ENCODE peak calls at places on chromosomes 5 and 9, in ten cellular contexts. One of them, this sample, is unnamed.

GRCh38 chr9:105439428-105439827 is 8.4 kb upstream of the FSD1L start:
- DNase-seq in NB4: no peak
- DNase-seq in foreskin fibroblast: peak
- DNase-seq in spleen: no peak
- DNase-seq in upper lobe of left lung: no peak
- DNase-seq in HepG2: no peak
- DNase-seq in left ventricle myocardium inferior: no peak
- DNase-seq in endodermal cell: no peak
- DNase-seq in upper lobe of right lung: no peak
- DNase-seq in AG09309: peak
- DNase-seq in this sample: no peak

GRCh38 chr5:161546463-161547301 is at the start of gene GABRB2:
- DNase-seq in NB4: peak
- DNase-seq in foreskin fibroblast: no peak
- DNase-seq in spleen: no peak
- DNase-seq in upper lobe of left lung: peak
- DNase-seq in HepG2: peak
- DNase-seq in left ventricle myocardium inferior: peak
- DNase-seq in endodermal cell: peak
- DNase-seq in upper lobe of right lung: peak
- DNase-seq in AG09309: no peak
- DNase-seq in this sample: no peak

GRCh38 chr5:173581408-173582197 is 34.8 kb downstream of the BOD1 start:
- DNase-seq in NB4: peak
- DNase-seq in foreskin fibroblast: no peak
- DNase-seq in spleen: peak
- DNase-seq in upper lobe of left lung: no peak
- DNase-seq in HepG2: peak
- DNase-seq in left ventricle myocardium inferior: no peak
- DNase-seq in endodermal cell: peak
- DNase-seq in upper lobe of right lung: no peak
- DNase-seq in AG09309: no peak
- DNase-seq in this sample: no peak

GRCh38 chr9:95585824-95586223 is 69.1 kb upstream of the PTCH1 start:
- DNase-seq in NB4: peak
- DNase-seq in foreskin fibroblast: no peak
- DNase-seq in spleen: no peak
- DNase-seq in upper lobe of left lung: no peak
- DNase-seq in HepG2: no peak
- DNase-seq in left ventricle myocardium inferior: no peak
- DNase-seq in endodermal cell: no peak
- DNase-seq in upper lobe of right lung: no peak
- DNase-seq in AG09309: no peak
- DNase-seq in this sample: no peak

GRCh38 chr5:141402553-141403328 is at the start of gene PCDHGA9:
- DNase-seq in NB4: no peak
- DNase-seq in foreskin fibroblast: peak
- DNase-seq in spleen: peak
- DNase-seq in upper lobe of left lung: no peak
- DNase-seq in HepG2: no peak
- DNase-seq in left ventricle myocardium inferior: no peak
- DNase-seq in endodermal cell: peak
- DNase-seq in upper lobe of right lung: no peak
- DNase-seq in AG09309: no peak
- DNase-seq in this sample: no peak

GRCh38 chr9:3879731-3880493 is 354.1 kb upstream of the RFX3 start:
- DNase-seq in NB4: peak
- DNase-seq in foreskin fibroblast: no peak
- DNase-seq in spleen: no peak
- DNase-seq in upper lobe of left lung: peak
- DNase-seq in HepG2: no peak
- DNase-seq in left ventricle myocardium inferior: no peak
- DNase-seq in endodermal cell: no peak
- DNase-seq in upper lobe of right lung: no peak
- DNase-seq in AG09309: no peak
- DNase-seq in this sample: no peak

GRCh38 chr5:98530224-98530623 is 243.2 kb upstream of the RGMB start:
- DNase-seq in NB4: no peak
- DNase-seq in foreskin fibroblast: no peak
- DNase-seq in spleen: no peak
- DNase-seq in upper lobe of left lung: no peak
- DNase-seq in HepG2: no peak
- DNase-seq in left ventricle myocardium inferior: no peak
- DNase-seq in endodermal cell: no peak
- DNase-seq in upper lobe of right lung: no peak
- DNase-seq in AG09309: no peak
- DNase-seq in this sample: no peak

GRCh38 chr5:113050606-113051391 is 74.2 kb downstream of the DCP2 start:
- DNase-seq in NB4: no peak
- DNase-seq in foreskin fibroblast: peak
- DNase-seq in spleen: no peak
- DNase-seq in upper lobe of left lung: no peak
- DNase-seq in HepG2: no peak
- DNase-seq in left ventricle myocardium inferior: no peak
- DNase-seq in endodermal cell: no peak
- DNase-seq in upper lobe of right lung: no peak
- DNase-seq in AG09309: peak
- DNase-seq in this sample: no peak

GRCh38 chr9:79799691-79800345 is 228.1 kb downstream of the TLE4 start:
- DNase-seq in NB4: no peak
- DNase-seq in foreskin fibroblast: no peak
- DNase-seq in spleen: no peak
- DNase-seq in upper lobe of left lung: peak
- DNase-seq in HepG2: peak
- DNase-seq in left ventricle myocardium inferior: peak
- DNase-seq in endodermal cell: no peak
- DNase-seq in upper lobe of right lung: no peak
- DNase-seq in AG09309: no peak
- DNase-seq in this sample: peak

GRCh38 chr9:20253635-20254034 is 368.7 kb downstream of the MLLT3 start:
- DNase-seq in NB4: no peak
- DNase-seq in foreskin fibroblast: no peak
- DNase-seq in spleen: no peak
- DNase-seq in upper lobe of left lung: no peak
- DNase-seq in HepG2: no peak
- DNase-seq in left ventricle myocardium inferior: no peak
- DNase-seq in endodermal cell: no peak
- DNase-seq in upper lobe of right lung: no peak
- DNase-seq in AG09309: no peak
- DNase-seq in this sample: no peak

GRCh38 chr5:32450952-32451351 is 6.4 kb upstream of the ZFR start:
- DNase-seq in NB4: no peak
- DNase-seq in foreskin fibroblast: no peak
- DNase-seq in spleen: no peak
- DNase-seq in upper lobe of left lung: no peak
- DNase-seq in HepG2: peak
- DNase-seq in left ventricle myocardium inferior: no peak
- DNase-seq in endodermal cell: peak
- DNase-seq in upper lobe of right lung: no peak
- DNase-seq in AG09309: no peak
- DNase-seq in this sample: no peak

DNA sequence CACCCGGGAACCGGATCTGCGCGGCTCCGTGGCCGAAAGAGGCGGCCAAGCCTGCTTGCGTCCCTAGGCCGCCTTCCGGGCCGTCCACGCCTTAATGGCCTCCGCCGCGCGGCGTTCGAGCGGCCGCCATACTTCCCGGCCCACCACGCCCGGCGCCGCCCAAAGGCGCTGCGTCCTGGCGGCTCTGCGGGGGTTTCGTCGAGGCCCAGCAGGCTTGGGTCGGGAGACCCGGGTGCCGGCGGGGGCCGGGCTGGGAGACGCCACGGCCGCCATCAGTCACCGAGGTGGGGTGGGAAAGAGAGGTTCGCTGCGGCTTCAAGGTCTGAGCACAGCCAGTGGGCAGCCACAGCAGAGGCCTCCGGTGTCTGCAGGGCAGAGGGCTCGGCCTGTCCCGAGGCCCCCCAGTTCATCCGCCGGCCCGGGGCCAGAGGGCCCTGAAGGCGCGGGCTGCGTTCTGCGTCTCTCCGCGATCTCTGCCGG is 545.8 kb upstream of the CDH10 start:
- DNase-seq in NB4: no peak
- DNase-seq in foreskin fibroblast: no peak
- DNase-seq in spleen: no peak
- DNase-seq in upper lobe of left lung: no peak
- DNase-seq in HepG2: no peak
- DNase-seq in left ventricle myocardium inferior: no peak
- DNase-seq in endodermal cell: no peak
- DNase-seq in upper lobe of right lung: peak
- DNase-seq in AG09309: no peak
- DNase-seq in this sample: no peak
- H3K4me3 ChIP-seq in NB4: no peak
- H3K4me3 ChIP-seq in foreskin fibroblast: no peak
- H3K4me3 ChIP-seq in spleen: no peak
- H3K4me3 ChIP-seq in upper lobe of left lung: no peak
- H3K4me3 ChIP-seq in HepG2: no peak
- H3K4me3 ChIP-seq in left ventricle myocardium inferior: no peak
- H3K4me3 ChIP-seq in endodermal cell: no peak
- H3K4me3 ChIP-seq in upper lobe of right lung: no peak
- H3K4me3 ChIP-seq in AG09309: no peak
- H3K4me3 ChIP-seq in this sample: no peak

GRCh38 chr5:132675936-132676689 is 2.3 kb downstream of the IL4 start:
- DNase-seq in NB4: no peak
- DNase-seq in foreskin fibroblast: no peak
- DNase-seq in spleen: no peak
- DNase-seq in upper lobe of left lung: no peak
- DNase-seq in HepG2: no peak
- DNase-seq in left ventricle myocardium inferior: no peak
- DNase-seq in endodermal cell: no peak
- DNase-seq in upper lobe of right lung: no peak
- DNase-seq in AG09309: no peak
- DNase-seq in this sample: no peak

GRCh38 chr5:132679166-132679565 is 5.4 kb downstream of the IL4 start:
- DNase-seq in NB4: no peak
- DNase-seq in foreskin fibroblast: no peak
- DNase-seq in spleen: no peak
- DNase-seq in upper lobe of left lung: no peak
- DNase-seq in HepG2: no peak
- DNase-seq in left ventricle myocardium inferior: no peak
- DNase-seq in endodermal cell: no peak
- DNase-seq in upper lobe of right lung: no peak
- DNase-seq in AG09309: no peak
- DNase-seq in this sample: no peak

GRCh38 chr5:132677682-132678400 is 4.1 kb downstream of the IL4 start:
- DNase-seq in NB4: no peak
- DNase-seq in foreskin fibroblast: no peak
- DNase-seq in spleen: no peak
- DNase-seq in upper lobe of left lung: no peak
- DNase-seq in HepG2: no peak
- DNase-seq in left ventricle myocardium inferior: no peak
- DNase-seq in endodermal cell: peak
- DNase-seq in upper lobe of right lung: no peak
- DNase-seq in AG09309: no peak
- DNase-seq in this sample: no peak

GRCh38 chr5:132678735-132679134 is 4.9 kb downstream of the IL4 start:
- DNase-seq in NB4: no peak
- DNase-seq in foreskin fibroblast: no peak
- DNase-seq in spleen: no peak
- DNase-seq in upper lobe of left lung: no peak
- DNase-seq in HepG2: no peak
- DNase-seq in left ventricle myocardium inferior: no peak
- DNase-seq in endodermal cell: no peak
- DNase-seq in upper lobe of right lung: no peak
- DNase-seq in AG09309: no peak
- DNase-seq in this sample: no peak

GRCh38 chr5:132677191-132677590 is 3.4 kb downstream of the IL4 start:
- DNase-seq in NB4: no peak
- DNase-seq in foreskin fibroblast: peak
- DNase-seq in spleen: peak
- DNase-seq in upper lobe of left lung: peak
- DNase-seq in HepG2: peak
- DNase-seq in left ventricle myocardium inferior: no peak
- DNase-seq in endodermal cell: peak
- DNase-seq in upper lobe of right lung: peak
- DNase-seq in AG09309: peak
- DNase-seq in this sample: peak
- TF ChIP-seq CTCF in NB4: no peak
- TF ChIP-seq CTCF in foreskin fibroblast: peak
- TF ChIP-seq CTCF in spleen: peak
- TF ChIP-seq CTCF in upper lobe of left lung: peak
- TF ChIP-seq CTCF in HepG2: peak
- TF ChIP-seq CTCF in left ventricle myocardium inferior: no peak
- TF ChIP-seq CTCF in endodermal cell: peak
- TF ChIP-seq CTCF in upper lobe of right lung: peak
- TF ChIP-seq CTCF in AG09309: peak
- TF ChIP-seq CTCF in this sample: peak

GRCh38 chr9:127905788-127906191 is 6.4 kb upstream of the ST6GALNAC6 start:
- DNase-seq in NB4: no peak
- DNase-seq in foreskin fibroblast: no peak
- DNase-seq in spleen: peak
- DNase-seq in upper lobe of left lung: peak
- DNase-seq in HepG2: no peak
- DNase-seq in left ventricle myocardium inferior: no peak
- DNase-seq in endodermal cell: no peak
- DNase-seq in upper lobe of right lung: peak
- DNase-seq in AG09309: no peak
- DNase-seq in this sample: no peak

GRCh38 chr9:127904888-127905728 is 5.7 kb upstream of the ST6GALNAC6 start:
- DNase-seq in NB4: no peak
- DNase-seq in foreskin fibroblast: no peak
- DNase-seq in spleen: peak
- DNase-seq in upper lobe of left lung: peak
- DNase-seq in HepG2: no peak
- DNase-seq in left ventricle myocardium inferior: no peak
- DNase-seq in endodermal cell: no peak
- DNase-seq in upper lobe of right lung: peak
- DNase-seq in AG09309: no peak
- DNase-seq in this sample: no peak

GRCh38 chr9:127907867-127908659 is 8.7 kb upstream of the ST6GALNAC6 start:
- DNase-seq in NB4: no peak
- DNase-seq in foreskin fibroblast: no peak
- DNase-seq in spleen: peak
- DNase-seq in upper lobe of left lung: no peak
- DNase-seq in HepG2: no peak
- DNase-seq in left ventricle myocardium inferior: no peak
- DNase-seq in endodermal cell: no peak
- DNase-seq in upper lobe of right lung: peak
- DNase-seq in AG09309: no peak
- DNase-seq in this sample: no peak

GRCh38 chr9:127904518-127904887 is 5.1 kb upstream of the ST6GALNAC6 start:
- DNase-seq in NB4: no peak
- DNase-seq in foreskin fibroblast: no peak
- DNase-seq in spleen: peak
- DNase-seq in upper lobe of left lung: peak
- DNase-seq in HepG2: peak
- DNase-seq in left ventricle myocardium inferior: no peak
- DNase-seq in endodermal cell: peak
- DNase-seq in upper lobe of right lung: peak
- DNase-seq in AG09309: no peak
- DNase-seq in this sample: no peak

GRCh38 chr9:127903557-127904475 is 4.4 kb upstream of the ST6GALNAC6 start:
- DNase-seq in NB4: peak
- DNase-seq in foreskin fibroblast: no peak
- DNase-seq in spleen: peak
- DNase-seq in upper lobe of left lung: peak
- DNase-seq in HepG2: peak
- DNase-seq in left ventricle myocardium inferior: peak
- DNase-seq in endodermal cell: peak
- DNase-seq in upper lobe of right lung: peak
- DNase-seq in AG09309: no peak
- DNase-seq in this sample: no peak
- H3K4me3 ChIP-seq in NB4: no peak
- H3K4me3 ChIP-seq in foreskin fibroblast: no peak
- H3K4me3 ChIP-seq in spleen: peak
- H3K4me3 ChIP-seq in upper lobe of left lung: no peak
- H3K4me3 ChIP-seq in HepG2: peak
- H3K4me3 ChIP-seq in left ventricle myocardium inferior: no peak
- H3K4me3 ChIP-seq in endodermal cell: no peak
- H3K4me3 ChIP-seq in upper lobe of right lung: peak
- H3K4me3 ChIP-seq in AG09309: no peak
- H3K4me3 ChIP-seq in this sample: no peak

GRCh38 chr9:99947395-99947794 is 40.9 kb downstream of the STX17 start:
- DNase-seq in NB4: no peak
- DNase-seq in foreskin fibroblast: no peak
- DNase-seq in spleen: no peak
- DNase-seq in upper lobe of left lung: no peak
- DNase-seq in HepG2: no peak
- DNase-seq in left ventricle myocardium inferior: no peak
- DNase-seq in endodermal cell: no peak
- DNase-seq in upper lobe of right lung: no peak
- DNase-seq in AG09309: no peak
- DNase-seq in this sample: no peak
- TF ChIP-seq CTCF in NB4: no peak
- TF ChIP-seq CTCF in foreskin fibroblast: peak
- TF ChIP-seq CTCF in spleen: no peak
- TF ChIP-seq CTCF in upper lobe of left lung: no peak
- TF ChIP-seq CTCF in HepG2: no peak
- TF ChIP-seq CTCF in left ventricle myocardium inferior: no peak
- TF ChIP-seq CTCF in endodermal cell: peak
- TF ChIP-seq CTCF in upper lobe of right lung: no peak
- TF ChIP-seq CTCF in AG09309: no peak
- TF ChIP-seq CTCF in this sample: peak